ENCODE peak calls at places on chromosome 18, in seven cellular contexts. One of them, this sample, is unnamed.

GRCh38 chr18:57555134-57555533 is 31.4 kb downstream of the FECH start:
- DNase-seq in HS-5: no peak
- DNase-seq in nucleus accumbens: no peak
- DNase-seq in iris pigment epithelial cell: no peak
- DNase-seq in heart right ventricle: no peak
- DNase-seq in GM23248: no peak
- DNase-seq in CD8-positive, alpha-beta memory T cell: no peak
- DNase-seq in this sample: no peak

GRCh38 chr18:23784811-23785245 is 95.6 kb downstream of the LAMA3 start:
- DNase-seq in GM23248: peak
- DNase-seq in nucleus accumbens: no peak
- DNase-seq in CD8-positive, alpha-beta memory T cell: no peak
- DNase-seq in iris pigment epithelial cell: peak
- DNase-seq in heart right ventricle: no peak
- DNase-seq in HS-5: peak
- DNase-seq in this sample: no peak

GRCh38 chr18:61870151-61870550 is 22.7 kb downstream of the RNF152 start:
- DNase-seq in GM23248: peak
- DNase-seq in HS-5: no peak
- DNase-seq in iris pigment epithelial cell: peak
- DNase-seq in heart right ventricle: no peak
- DNase-seq in nucleus accumbens: no peak
- DNase-seq in CD8-positive, alpha-beta memory T cell: no peak
- DNase-seq in this sample: no peak

GRCh38 chr18:27762054-27762453 is 414.9 kb downstream of the CDH2 start:
- DNase-seq in iris pigment epithelial cell: peak
- DNase-seq in heart right ventricle: no peak
- DNase-seq in GM23248: no peak
- DNase-seq in CD8-positive, alpha-beta memory T cell: no peak
- DNase-seq in HS-5: no peak
- DNase-seq in nucleus accumbens: no peak
- DNase-seq in this sample: no peak

GRCh38 chr18:63681449-63682381 is 20.0 kb upstream of the SERPINB3 start:
- DNase-seq in iris pigment epithelial cell: no peak
- DNase-seq in heart right ventricle: no peak
- DNase-seq in nucleus accumbens: no peak
- DNase-seq in CD8-positive, alpha-beta memory T cell: no peak
- DNase-seq in HS-5: no peak
- DNase-seq in GM23248: peak
- DNase-seq in this sample: no peak

GRCh38 chr18:42360716-42361115 is 405.7 kb downstream of the PIK3C3 start:
- DNase-seq in GM23248: no peak
- DNase-seq in HS-5: no peak
- DNase-seq in nucleus accumbens: no peak
- DNase-seq in iris pigment epithelial cell: no peak
- DNase-seq in CD8-positive, alpha-beta memory T cell: no peak
- DNase-seq in heart right ventricle: no peak
- DNase-seq in this sample: no peak

GRCh38 chr18:46096651-46097300 is 1.3 kb downstream of the ATP5F1A start:
- DNase-seq in HS-5: no peak
- DNase-seq in GM23248: peak
- DNase-seq in heart right ventricle: no peak
- DNase-seq in CD8-positive, alpha-beta memory T cell: no peak
- DNase-seq in nucleus accumbens: no peak
- DNase-seq in iris pigment epithelial cell: no peak
- DNase-seq in this sample: no peak

GRCh38 chr18:41875094-41875780 is 79.8 kb upstream of the PIK3C3 start:
- DNase-seq in HS-5: peak
- DNase-seq in CD8-positive, alpha-beta memory T cell: no peak
- DNase-seq in iris pigment epithelial cell: peak
- DNase-seq in heart right ventricle: no peak
- DNase-seq in GM23248: peak
- DNase-seq in nucleus accumbens: no peak
- DNase-seq in this sample: no peak

GRCh38 chr18:49866680-49867079 is 53.3 kb upstream of the ACAA2 start:
- DNase-seq in HS-5: no peak
- DNase-seq in nucleus accumbens: no peak
- DNase-seq in CD8-positive, alpha-beta memory T cell: no peak
- DNase-seq in iris pigment epithelial cell: no peak
- DNase-seq in GM23248: no peak
- DNase-seq in heart right ventricle: no peak
- DNase-seq in this sample: no peak

GRCh38 chr18:70337139-70337972 is 48.5 kb downstream of the SOCS6 start:
- DNase-seq in HS-5: peak
- DNase-seq in GM23248: peak
- DNase-seq in heart right ventricle: no peak
- DNase-seq in iris pigment epithelial cell: peak
- DNase-seq in nucleus accumbens: peak
- DNase-seq in CD8-positive, alpha-beta memory T cell: no peak
- DNase-seq in this sample: peak

GRCh38 chr18:68172842-68173549 is 541.9 kb downstream of the TMX3 start:
- DNase-seq in iris pigment epithelial cell: no peak
- DNase-seq in GM23248: no peak
- DNase-seq in HS-5: no peak
- DNase-seq in heart right ventricle: no peak
- DNase-seq in CD8-positive, alpha-beta memory T cell: no peak
- DNase-seq in nucleus accumbens: no peak
- DNase-seq in this sample: no peak

GRCh38 chr18:63982361-63982760 is 12.5 kb downstream of the SERPINB8 start:
- DNase-seq in nucleus accumbens: no peak
- DNase-seq in HS-5: no peak
- DNase-seq in heart right ventricle: no peak
- DNase-seq in CD8-positive, alpha-beta memory T cell: no peak
- DNase-seq in GM23248: no peak
- DNase-seq in iris pigment epithelial cell: no peak
- DNase-seq in this sample: no peak

GRCh38 chr18:44824884-44825283 is 144.2 kb downstream of the SETBP1 start:
- DNase-seq in GM23248: no peak
- DNase-seq in heart right ventricle: no peak
- DNase-seq in nucleus accumbens: no peak
- DNase-seq in CD8-positive, alpha-beta memory T cell: no peak
- DNase-seq in HS-5: no peak
- DNase-seq in iris pigment epithelial cell: no peak
- DNase-seq in this sample: no peak

GRCh38 chr18:36130039-36130831 is 536 bp downstream of the ELP2 start:
- DNase-seq in GM23248: peak
- DNase-seq in HS-5: peak
- DNase-seq in nucleus accumbens: no peak
- DNase-seq in heart right ventricle: no peak
- DNase-seq in iris pigment epithelial cell: peak
- DNase-seq in CD8-positive, alpha-beta memory T cell: no peak
- DNase-seq in this sample: no peak

GRCh38 chr18:76126327-76126726 is 368.7 kb downstream of the ZNF516 start:
- DNase-seq in iris pigment epithelial cell: no peak
- DNase-seq in GM23248: no peak
- DNase-seq in CD8-positive, alpha-beta memory T cell: no peak
- DNase-seq in HS-5: no peak
- DNase-seq in nucleus accumbens: no peak
- DNase-seq in heart right ventricle: no peak
- DNase-seq in this sample: no peak

GRCh38 chr18:37253424-37254255 is 312.0 kb downstream of the CELF4 start:
- DNase-seq in GM23248: peak
- DNase-seq in iris pigment epithelial cell: no peak
- DNase-seq in nucleus accumbens: no peak
- DNase-seq in CD8-positive, alpha-beta memory T cell: no peak
- DNase-seq in heart right ventricle: peak
- DNase-seq in HS-5: no peak
- DNase-seq in this sample: no peak

GRCh38 chr18:77062518-77063003 is 70.0 kb downstream of the MBP start:
- DNase-seq in HS-5: no peak
- DNase-seq in iris pigment epithelial cell: peak
- DNase-seq in nucleus accumbens: no peak
- DNase-seq in heart right ventricle: no peak
- DNase-seq in CD8-positive, alpha-beta memory T cell: peak
- DNase-seq in GM23248: no peak
- DNase-seq in this sample: peak

GRCh38 chr18:9757851-9758587 is 49.9 kb downstream of the RAB31 start:
- DNase-seq in heart right ventricle: no peak
- DNase-seq in HS-5: no peak
- DNase-seq in nucleus accumbens: no peak
- DNase-seq in iris pigment epithelial cell: peak
- DNase-seq in GM23248: peak
- DNase-seq in CD8-positive, alpha-beta memory T cell: no peak
- DNase-seq in this sample: no peak

GRCh38 chr18:23871410-23871809 is 143.1 kb upstream of the TTC39C start:
- DNase-seq in GM23248: no peak
- DNase-seq in HS-5: no peak
- DNase-seq in iris pigment epithelial cell: no peak
- DNase-seq in CD8-positive, alpha-beta memory T cell: peak
- DNase-seq in heart right ventricle: peak
- DNase-seq in nucleus accumbens: no peak
- DNase-seq in this sample: peak

GRCh38 chr18:22424564-22424963 is 6.8 kb upstream of the CTAGE1 start:
- DNase-seq in heart right ventricle: no peak
- DNase-seq in CD8-positive, alpha-beta memory T cell: no peak
- DNase-seq in HS-5: no peak
- DNase-seq in GM23248: no peak
- DNase-seq in iris pigment epithelial cell: no peak
- DNase-seq in nucleus accumbens: no peak
- DNase-seq in this sample: no peak

GRCh38 chr18:34873966-34874365 is 163.9 kb downstream of the DTNA start:
- DNase-seq in heart right ventricle: no peak
- DNase-seq in iris pigment epithelial cell: no peak
- DNase-seq in CD8-positive, alpha-beta memory T cell: no peak
- DNase-seq in nucleus accumbens: no peak
- DNase-seq in HS-5: no peak
- DNase-seq in GM23248: no peak
- DNase-seq in this sample: no peak

GRCh38 chr18:79779700-79780190 is 18.0 kb upstream of the KCNG2 start:
- DNase-seq in CD8-positive, alpha-beta memory T cell: no peak
- DNase-seq in nucleus accumbens: no peak
- DNase-seq in GM23248: no peak
- DNase-seq in HS-5: no peak
- DNase-seq in heart right ventricle: no peak
- DNase-seq in iris pigment epithelial cell: no peak
- DNase-seq in this sample: no peak

GRCh38 chr18:31487251-31488015 is 10.5 kb upstream of the DSG2 start:
- DNase-seq in heart right ventricle: no peak
- DNase-seq in GM23248: peak
- DNase-seq in CD8-positive, alpha-beta memory T cell: no peak
- DNase-seq in HS-5: peak
- DNase-seq in iris pigment epithelial cell: peak
- DNase-seq in nucleus accumbens: peak
- DNase-seq in this sample: no peak

GRCh38 chr18:55219823-55220222 is 260.6 kb upstream of the CCDC68 start:
- DNase-seq in heart right ventricle: no peak
- DNase-seq in HS-5: no peak
- DNase-seq in GM23248: no peak
- DNase-seq in CD8-positive, alpha-beta memory T cell: no peak
- DNase-seq in nucleus accumbens: no peak
- DNase-seq in iris pigment epithelial cell: no peak
- DNase-seq in this sample: no peak

GRCh38 chr18:57542126-57542525 is 44.4 kb downstream of the FECH start:
- DNase-seq in nucleus accumbens: no peak
- DNase-seq in iris pigment epithelial cell: peak
- DNase-seq in CD8-positive, alpha-beta memory T cell: no peak
- DNase-seq in heart right ventricle: no peak
- DNase-seq in HS-5: no peak
- DNase-seq in GM23248: peak
- DNase-seq in this sample: no peak

GRCh38 chr18:51051105-51051712 is 21.2 kb downstream of the SMAD4 start:
- DNase-seq in HS-5: no peak
- DNase-seq in heart right ventricle: no peak
- DNase-seq in CD8-positive, alpha-beta memory T cell: peak
- DNase-seq in GM23248: peak
- DNase-seq in nucleus accumbens: no peak
- DNase-seq in iris pigment epithelial cell: peak
- DNase-seq in this sample: peak

GRCh38 chr18:49052891-49053644 is 102.3 kb upstream of the SMAD7 start:
- DNase-seq in heart right ventricle: no peak
- DNase-seq in CD8-positive, alpha-beta memory T cell: peak
- DNase-seq in GM23248: peak
- DNase-seq in iris pigment epithelial cell: peak
- DNase-seq in HS-5: peak
- DNase-seq in nucleus accumbens: no peak
- DNase-seq in this sample: no peak

This sample was measured in LoVo.